ENCODE peak calls at places on chromosomes 2 and 18, in seven cellular contexts. O is activated CD8-positive, alpha-beta T cell treated with anti-CD3 and anti-CD28 coated beads for 36 hours; B is thoracic aorta; W is tibial artery; Z is GM04504; U is NAMALWA; V is kidney epithelial cell. A is an unnamed sample.

GRCh38 chr2:31238906-31239841 is 5.2 kb downstream of the EHD3 start:
- DNase-seq in V (no peak), W (no peak), U (no peak), O (no peak), Z (no peak), B (no peak), A (no peak)

GRCh38 chr2:159290289-159290907 is 3.9 kb upstream of the WDSUB1 start:
- DNase-seq in O (peak), U (peak), V (peak), W (peak), B (no peak), Z (peak), A (peak)

GRCh38 chr2:181602017-181602416 is 54.9 kb downstream of the CERKL start:
- DNase-seq in W (no peak), U (peak), Z (no peak), O (no peak), B (no peak), V (no peak), A (no peak)

GRCh38 chr2:223096571-223096970 is 44.6 kb downstream of the KCNE4 start:
- DNase-seq in U (no peak), B (no peak), V (no peak), W (no peak), Z (no peak), O (no peak), A (no peak)

GRCh38 chr2:3450385-3451031 is 68.8 kb downstream of the ADI1 start:
- DNase-seq in O (no peak), B (no peak), Z (no peak), U (no peak), W (no peak), V (no peak), A (peak)

GRCh38 chr2:232318175-232318855 is 60.2 kb upstream of the ALPP start:
- DNase-seq in V (no peak), U (no peak), Z (no peak), W (no peak), O (no peak), B (no peak), A (no peak)

GRCh38 chr18:58863539-58864145 is 1.0 kb upstream of the ZNF532 start:
- DNase-seq in Z (no peak), O (peak), W (peak), B (no peak), V (no peak), U (peak), A (no peak)

GRCh38 chr2:75238670-75239330 is 39.5 kb upstream of the TACR1 start:
- DNase-seq in W (no peak), Z (peak), O (no peak), B (no peak), V (no peak), U (no peak), A (no peak)

GRCh38 chr2:881204-881918 is 69.3 kb upstream of the SNTG2 start:
- DNase-seq in O (peak), W (no peak), V (no peak), U (no peak), Z (no peak), B (no peak), A (no peak)

GRCh38 chr2:6757215-6757614 is 108.5 kb downstream of the CMPK2 start:
- DNase-seq in O (no peak), B (no peak), V (no peak), U (no peak), Z (no peak), W (no peak), A (no peak)

GRCh38 chr2:218396688-218397501 is 2.8 kb upstream of the CTDSP1 start:
- DNase-seq in Z (no peak), O (peak), B (no peak), W (peak), V (no peak), U (peak), A (peak)

GRCh38 chr18:11976882-11977281 is 4.4 kb upstream of the IMPA2 start:
- DNase-seq in Z (no peak), U (no peak), O (no peak), W (no peak), B (no peak), V (no peak), A (no peak)

GRCh38 chr2:241801611-241802420 is 7.2 kb upstream of the NEU4 start:
- DNase-seq in V (no peak), B (no peak), Z (no peak), O (no peak), U (no peak), W (peak), A (no peak)

GRCh38 chr18:71673954-71674353 is 870.2 kb downstream of the CBLN2 start:
- DNase-seq in B (no peak), V (no peak), Z (no peak), U (no peak), W (no peak), O (no peak), A (no peak)

GRCh38 chr2:112814278-112814677 is 22.3 kb downstream of the IL1B start:
- DNase-seq in Z (peak), O (no peak), W (no peak), V (no peak), U (no peak), B (no peak), A (no peak)